ENCODE peak calls at places on chromosomes 12 and 14, in five cellular contexts. One of them, this sample, is unnamed.
A peak's percentile ranks its signal among the peaks of the same experiment; 100 is the strongest.

GRCh38 chr12:104420868-104421267 is 35.9 kb upstream of the CHST11 start:
- DNase-seq in activated T-cell treated with anti-CD3 and anti-CD28 coated beads, Interleukin-2, amount 50 U/mL, for 1 hour: no peak
- DNase-seq in NT2/D1: no peak
- DNase-seq in stimulated activated CD4-positive, alpha-beta T cell treated with anti-CD3 and anti-CD28 coated beads, Interleukin-15, amount 100 ng/mL, for 24 hours: peak; percentile 4
- DNase-seq in NCI-H1417: no peak
- DNase-seq in this sample: no peak

GRCh38 chr12:124856132-124856841 is 7.4 kb downstream of the SCARB1 start:
- DNase-seq in activated T-cell treated with anti-CD3 and anti-CD28 coated beads, Interleukin-2, amount 50 U/mL, for 1 hour: no peak
- DNase-seq in NT2/D1: no peak
- DNase-seq in stimulated activated CD4-positive, alpha-beta T cell treated with anti-CD3 and anti-CD28 coated beads, Interleukin-15, amount 100 ng/mL, for 24 hours: no peak
- DNase-seq in NCI-H1417: no peak
- DNase-seq in this sample: no peak

GRCh38 chr14:69268763-69269162 is 8.8 kb downstream of the GALNT16 start:
- DNase-seq in activated T-cell treated with anti-CD3 and anti-CD28 coated beads, Interleukin-2, amount 50 U/mL, for 1 hour: no peak
- DNase-seq in NT2/D1: no peak
- DNase-seq in stimulated activated CD4-positive, alpha-beta T cell treated with anti-CD3 and anti-CD28 coated beads, Interleukin-15, amount 100 ng/mL, for 24 hours: no peak
- DNase-seq in NCI-H1417: no peak
- DNase-seq in this sample: no peak

GRCh38 chr14:33938131-33938949 is 12.5 kb downstream of the EGLN3 start:
- DNase-seq in activated T-cell treated with anti-CD3 and anti-CD28 coated beads, Interleukin-2, amount 50 U/mL, for 1 hour: no peak
- DNase-seq in NT2/D1: peak; percentile 63
- DNase-seq in stimulated activated CD4-positive, alpha-beta T cell treated with anti-CD3 and anti-CD28 coated beads, Interleukin-15, amount 100 ng/mL, for 24 hours: no peak
- DNase-seq in NCI-H1417: peak; percentile 78
- DNase-seq in this sample: peak; percentile 85

GRCh38 chr12:59040651-59041050 is 120.3 kb upstream of the LRIG3 start:
- DNase-seq in activated T-cell treated with anti-CD3 and anti-CD28 coated beads, Interleukin-2, amount 50 U/mL, for 1 hour: no peak
- DNase-seq in NT2/D1: peak; percentile 78
- DNase-seq in stimulated activated CD4-positive, alpha-beta T cell treated with anti-CD3 and anti-CD28 coated beads, Interleukin-15, amount 100 ng/mL, for 24 hours: no peak
- DNase-seq in NCI-H1417: peak; percentile 24
- DNase-seq in this sample: peak; percentile 8

GRCh38 chr12:12008931-12009611 is 61.7 kb upstream of the BCL2L14 start:
- DNase-seq in activated T-cell treated with anti-CD3 and anti-CD28 coated beads, Interleukin-2, amount 50 U/mL, for 1 hour: peak; percentile 62
- DNase-seq in NT2/D1: peak; percentile 100
- DNase-seq in stimulated activated CD4-positive, alpha-beta T cell treated with anti-CD3 and anti-CD28 coated beads, Interleukin-15, amount 100 ng/mL, for 24 hours: peak; percentile 57
- DNase-seq in NCI-H1417: peak; percentile 67
- DNase-seq in this sample: peak; percentile 65

GRCh38 chr12:67578976-67579661 is 69.4 kb upstream of the DYRK2 start:
- DNase-seq in activated T-cell treated with anti-CD3 and anti-CD28 coated beads, Interleukin-2, amount 50 U/mL, for 1 hour: no peak
- DNase-seq in NT2/D1: no peak
- DNase-seq in stimulated activated CD4-positive, alpha-beta T cell treated with anti-CD3 and anti-CD28 coated beads, Interleukin-15, amount 100 ng/mL, for 24 hours: no peak
- DNase-seq in NCI-H1417: no peak
- DNase-seq in this sample: no peak

GRCh38 chr12:67436230-67436629 is 167.1 kb downstream of the CAND1 start:
- DNase-seq in activated T-cell treated with anti-CD3 and anti-CD28 coated beads, Interleukin-2, amount 50 U/mL, for 1 hour: no peak
- DNase-seq in NT2/D1: no peak
- DNase-seq in stimulated activated CD4-positive, alpha-beta T cell treated with anti-CD3 and anti-CD28 coated beads, Interleukin-15, amount 100 ng/mL, for 24 hours: no peak
- DNase-seq in NCI-H1417: no peak
- DNase-seq in this sample: no peak

GRCh38 chr12:15899282-15899870 is 11.8 kb upstream of the DERA start:
- DNase-seq in activated T-cell treated with anti-CD3 and anti-CD28 coated beads, Interleukin-2, amount 50 U/mL, for 1 hour: no peak
- DNase-seq in NT2/D1: no peak
- DNase-seq in stimulated activated CD4-positive, alpha-beta T cell treated with anti-CD3 and anti-CD28 coated beads, Interleukin-15, amount 100 ng/mL, for 24 hours: no peak
- DNase-seq in NCI-H1417: peak; percentile 15
- DNase-seq in this sample: peak; percentile 15

GRCh38 chr14:73958591-73958990 is 8.5 kb downstream of the COQ6 start:
- DNase-seq in activated T-cell treated with anti-CD3 and anti-CD28 coated beads, Interleukin-2, amount 50 U/mL, for 1 hour: no peak
- DNase-seq in NT2/D1: no peak
- DNase-seq in stimulated activated CD4-positive, alpha-beta T cell treated with anti-CD3 and anti-CD28 coated beads, Interleukin-15, amount 100 ng/mL, for 24 hours: no peak
- DNase-seq in NCI-H1417: no peak
- DNase-seq in this sample: no peak

GRCh38 chr12:59067068-59067467 is 146.8 kb upstream of the LRIG3 start:
- DNase-seq in activated T-cell treated with anti-CD3 and anti-CD28 coated beads, Interleukin-2, amount 50 U/mL, for 1 hour: no peak
- DNase-seq in NT2/D1: no peak
- DNase-seq in stimulated activated CD4-positive, alpha-beta T cell treated with anti-CD3 and anti-CD28 coated beads, Interleukin-15, amount 100 ng/mL, for 24 hours: no peak
- DNase-seq in NCI-H1417: peak; percentile 57
- DNase-seq in this sample: no peak

GRCh38 chr12:552466-552865 is 92.7 kb downstream of the B4GALNT3 start:
- DNase-seq in activated T-cell treated with anti-CD3 and anti-CD28 coated beads, Interleukin-2, amount 50 U/mL, for 1 hour: no peak
- DNase-seq in NT2/D1: no peak
- DNase-seq in stimulated activated CD4-positive, alpha-beta T cell treated with anti-CD3 and anti-CD28 coated beads, Interleukin-15, amount 100 ng/mL, for 24 hours: no peak
- DNase-seq in NCI-H1417: no peak
- DNase-seq in this sample: no peak

GRCh38 chr12:70724444-70724843 is 87.2 kb upstream of the PTPRB start:
- DNase-seq in activated T-cell treated with anti-CD3 and anti-CD28 coated beads, Interleukin-2, amount 50 U/mL, for 1 hour: no peak
- DNase-seq in NT2/D1: peak; percentile 16
- DNase-seq in stimulated activated CD4-positive, alpha-beta T cell treated with anti-CD3 and anti-CD28 coated beads, Interleukin-15, amount 100 ng/mL, for 24 hours: no peak
- DNase-seq in NCI-H1417: no peak
- DNase-seq in this sample: no peak

GRCh38 chr14:77457115-77457521 is 283 bp downstream of the VIPAS39 start:
- DNase-seq in activated T-cell treated with anti-CD3 and anti-CD28 coated beads, Interleukin-2, amount 50 U/mL, for 1 hour: no peak
- DNase-seq in NT2/D1: peak; percentile 3
- DNase-seq in stimulated activated CD4-positive, alpha-beta T cell treated with anti-CD3 and anti-CD28 coated beads, Interleukin-15, amount 100 ng/mL, for 24 hours: no peak
- DNase-seq in NCI-H1417: no peak
- DNase-seq in this sample: peak; percentile 53